ENCODE peak calls at places on chromosome 18, in six cellular contexts. One of them, this sample, is unnamed.

GRCh38 chr18:64365106-64365505 is 216.2 kb upstream of the LINC00305 start:
- DNase-seq in stimulated activated naive CD4-positive, alpha-beta T cell: no peak
- DNase-seq in ureter: no peak
- DNase-seq in NCI-H2081: no peak
- DNase-seq in CD4-positive, CD25-positive, alpha-beta regulatory T cell: no peak
- DNase-seq in activated CD4-positive, alpha-beta T cell treated with anti-CD3 and anti-CD28 coated beads for 1 hour: no peak
- DNase-seq in this sample: no peak

GRCh38 chr18:13608791-13609552 is 117.4 kb downstream of the FAM210A start:
- DNase-seq in stimulated activated naive CD4-positive, alpha-beta T cell: no peak
- DNase-seq in ureter: peak
- DNase-seq in NCI-H2081: no peak
- DNase-seq in CD4-positive, CD25-positive, alpha-beta regulatory T cell: peak
- DNase-seq in activated CD4-positive, alpha-beta T cell treated with anti-CD3 and anti-CD28 coated beads for 1 hour: no peak
- DNase-seq in this sample: no peak

GRCh38 chr18:33424266-33424946 is 16.1 kb downstream of the CCDC178 start:
- DNase-seq in stimulated activated naive CD4-positive, alpha-beta T cell: no peak
- DNase-seq in ureter: no peak
- DNase-seq in NCI-H2081: no peak
- DNase-seq in CD4-positive, CD25-positive, alpha-beta regulatory T cell: no peak
- DNase-seq in activated CD4-positive, alpha-beta T cell treated with anti-CD3 and anti-CD28 coated beads for 1 hour: no peak
- DNase-seq in this sample: no peak

GRCh38 chr18:61731693-61732376 is 161.0 kb downstream of the RNF152 start:
- DNase-seq in stimulated activated naive CD4-positive, alpha-beta T cell: no peak
- DNase-seq in ureter: no peak
- DNase-seq in NCI-H2081: no peak
- DNase-seq in CD4-positive, CD25-positive, alpha-beta regulatory T cell: no peak
- DNase-seq in activated CD4-positive, alpha-beta T cell treated with anti-CD3 and anti-CD28 coated beads for 1 hour: no peak
- DNase-seq in this sample: no peak

GRCh38 chr18:36532394-36532793 is 234.9 kb downstream of the FHOD3 start:
- DNase-seq in stimulated activated naive CD4-positive, alpha-beta T cell: no peak
- DNase-seq in ureter: no peak
- DNase-seq in NCI-H2081: no peak
- DNase-seq in CD4-positive, CD25-positive, alpha-beta regulatory T cell: no peak
- DNase-seq in activated CD4-positive, alpha-beta T cell treated with anti-CD3 and anti-CD28 coated beads for 1 hour: no peak
- DNase-seq in this sample: no peak

GRCh38 chr18:59047992-59048363 is 91.7 kb upstream of the SEC11C start:
- DNase-seq in stimulated activated naive CD4-positive, alpha-beta T cell: no peak
- DNase-seq in ureter: no peak
- DNase-seq in NCI-H2081: no peak
- DNase-seq in CD4-positive, CD25-positive, alpha-beta regulatory T cell: no peak
- DNase-seq in activated CD4-positive, alpha-beta T cell treated with anti-CD3 and anti-CD28 coated beads for 1 hour: no peak
- DNase-seq in this sample: no peak

GRCh38 chr18:63016270-63016669 is 300.9 kb downstream of the PHLPP1 start:
- DNase-seq in stimulated activated naive CD4-positive, alpha-beta T cell: peak
- DNase-seq in ureter: peak
- DNase-seq in NCI-H2081: peak
- DNase-seq in CD4-positive, CD25-positive, alpha-beta regulatory T cell: peak
- DNase-seq in activated CD4-positive, alpha-beta T cell treated with anti-CD3 and anti-CD28 coated beads for 1 hour: peak
- DNase-seq in this sample: no peak

GRCh38 chr18:79496978-79497637 is 101.4 kb downstream of the NFATC1 start:
- DNase-seq in stimulated activated naive CD4-positive, alpha-beta T cell: no peak
- DNase-seq in ureter: no peak
- DNase-seq in NCI-H2081: no peak
- DNase-seq in CD4-positive, CD25-positive, alpha-beta regulatory T cell: no peak
- DNase-seq in activated CD4-positive, alpha-beta T cell treated with anti-CD3 and anti-CD28 coated beads for 1 hour: no peak
- DNase-seq in this sample: peak

GRCh38 chr18:41206341-41206740 is 748.7 kb upstream of the PIK3C3 start:
- DNase-seq in stimulated activated naive CD4-positive, alpha-beta T cell: no peak
- DNase-seq in ureter: no peak
- DNase-seq in NCI-H2081: no peak
- DNase-seq in CD4-positive, CD25-positive, alpha-beta regulatory T cell: no peak
- DNase-seq in activated CD4-positive, alpha-beta T cell treated with anti-CD3 and anti-CD28 coated beads for 1 hour: no peak
- DNase-seq in this sample: no peak

GRCh38 chr18:48031641-48032040 is 101.2 kb upstream of the SMAD2 start:
- DNase-seq in stimulated activated naive CD4-positive, alpha-beta T cell: no peak
- DNase-seq in ureter: no peak
- DNase-seq in NCI-H2081: no peak
- DNase-seq in CD4-positive, CD25-positive, alpha-beta regulatory T cell: no peak
- DNase-seq in activated CD4-positive, alpha-beta T cell treated with anti-CD3 and anti-CD28 coated beads for 1 hour: no peak
- DNase-seq in this sample: no peak

GRCh38 chr18:46042571-46043123 is 29.4 kb downstream of the PSTPIP2 start:
- DNase-seq in stimulated activated naive CD4-positive, alpha-beta T cell: no peak
- DNase-seq in ureter: no peak
- DNase-seq in NCI-H2081: no peak
- DNase-seq in CD4-positive, CD25-positive, alpha-beta regulatory T cell: peak
- DNase-seq in activated CD4-positive, alpha-beta T cell treated with anti-CD3 and anti-CD28 coated beads for 1 hour: no peak
- DNase-seq in this sample: no peak

GRCh38 chr18:48453330-48454063 is 44.3 kb upstream of the ZBTB7C start:
- DNase-seq in stimulated activated naive CD4-positive, alpha-beta T cell: no peak
- DNase-seq in ureter: no peak
- DNase-seq in NCI-H2081: no peak
- DNase-seq in CD4-positive, CD25-positive, alpha-beta regulatory T cell: no peak
- DNase-seq in activated CD4-positive, alpha-beta T cell treated with anti-CD3 and anti-CD28 coated beads for 1 hour: no peak
- DNase-seq in this sample: no peak